ENCODE peak calls at places on chromosomes 5 and 9, in seven cellular contexts. A is OCI-LY7, N is HCT116, L is PC-9, X is neural progenitor cell, P is mesendoderm, J is Karpas-422. K is an unnamed sample.
A peak's percentile ranks its signal among the peaks of the same experiment; 100 is the strongest.

GRCh38 chr9:33414263-33414662 is 11.9 kb upstream of the AQP7 start:
- DNase-seq in A (no peak), L (no peak), P (no peak), N (no peak), X (no peak), J (no peak), K (no peak)

GRCh38 chr9:68462004-68462775 is 78.5 kb downstream of the TMEM252 start:
- DNase-seq in L (no peak), N (no peak), J (no peak), P (peak; percentile 27), A (no peak), X (peak; percentile 10), K (no peak)

GRCh38 chr5:112228672-112229071 is 190.4 kb downstream of the EPB41L4A start:
- DNase-seq in P (peak; percentile 45), L (peak; percentile 95), X (no peak), N (peak; percentile 36), J (no peak), A (no peak), K (peak; percentile 55)

GRCh38 chr5:149745944-149746326 is 15.8 kb downstream of the PPARGC1B start:
- DNase-seq in P (no peak), J (no peak), N (no peak), L (no peak), A (no peak), X (no peak), K (no peak)

GRCh38 chr9:125142560-125143376 is 560 bp downstream of the SCAI start:
- DNase-seq in X (peak; percentile 46), P (peak; percentile 20), L (no peak), J (peak; percentile 48), A (peak; percentile 57), N (no peak), K (no peak)

GRCh38 chr9:127224883-127225739 is 39.5 kb upstream of the GARNL3 start:
- DNase-seq in L (peak; percentile 67), A (peak; percentile 94), X (peak; percentile 99), N (peak; percentile 63), P (peak; percentile 92), J (peak; percentile 96), K (peak; percentile 100)

GRCh38 chr9:116901260-116901659 is 214.2 kb downstream of the TRIM32 start:
- DNase-seq in P (no peak), L (peak; percentile 79), A (no peak), X (no peak), N (no peak), J (peak; percentile 25), K (no peak)

GRCh38 chr9:78123808-78124207 is 92.2 kb upstream of the GNAQ start:
- DNase-seq in A (no peak), N (no peak), J (no peak), X (no peak), P (no peak), L (peak; percentile 8), K (no peak)

GRCh38 chr5:14510156-14510734 is 71.3 kb upstream of the OTULINL start:
- DNase-seq in A (peak; percentile 13), L (no peak), N (no peak), J (no peak), X (no peak), P (no peak), K (no peak)

GRCh38 chr9:136847065-136847826 is 2.0 kb upstream of the PHPT1 start:
- DNase-seq in J (peak; percentile 82), A (peak; percentile 20), L (peak; percentile 69), P (peak; percentile 92), X (peak; percentile 86), N (peak; percentile 63), K (no peak)

DNA sequence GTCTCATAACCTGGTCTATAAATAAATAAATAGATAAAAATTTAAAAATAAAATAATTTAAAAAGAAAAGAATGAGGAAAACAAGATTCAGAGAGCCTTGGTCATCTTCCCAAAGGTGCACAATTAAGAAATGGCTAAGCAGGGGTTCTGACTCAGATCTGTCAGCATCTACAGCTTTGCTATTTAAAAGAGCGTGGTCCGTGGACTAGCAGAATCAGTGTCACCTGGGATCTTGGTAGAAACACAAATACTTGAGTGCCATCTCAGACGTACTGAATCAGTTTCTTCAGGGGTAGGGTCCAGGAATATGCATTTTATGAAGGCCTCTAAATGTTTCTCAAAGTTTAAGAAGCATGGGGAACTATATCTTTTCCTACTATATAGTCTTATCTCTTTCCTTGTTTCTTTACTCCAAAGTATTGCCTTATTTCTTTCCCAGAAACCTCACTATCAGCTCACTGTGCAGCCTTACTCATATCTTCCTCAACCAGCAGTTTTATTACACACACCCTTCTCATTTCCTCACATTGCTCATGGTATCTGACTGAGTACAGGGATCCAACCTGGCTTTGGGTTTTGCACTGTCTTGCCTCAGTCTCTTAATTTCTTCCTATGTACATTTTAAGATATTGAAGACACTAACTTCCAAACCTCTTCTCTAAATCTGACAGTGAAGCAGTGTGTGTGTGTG is 58.6 kb downstream of the TMC1 start:
- DNase-seq in X (no peak), P (no peak), A (no peak), L (peak; percentile 38), J (no peak), N (no peak), K (no peak)
- H3K4me1 ChIP-seq in X (no peaks in the 10 kb centered on the region), P (no peaks in the 10 kb centered on the region), A (no peaks in the 10 kb centered on the region), L (peaks cover 74% of the 10 kb centered on the region), J (no peaks in the 10 kb centered on the region), N (peaks cover 76% of the 10 kb centered on the region), K (peaks cover 54% of the 10 kb centered on the region)

DNA sequence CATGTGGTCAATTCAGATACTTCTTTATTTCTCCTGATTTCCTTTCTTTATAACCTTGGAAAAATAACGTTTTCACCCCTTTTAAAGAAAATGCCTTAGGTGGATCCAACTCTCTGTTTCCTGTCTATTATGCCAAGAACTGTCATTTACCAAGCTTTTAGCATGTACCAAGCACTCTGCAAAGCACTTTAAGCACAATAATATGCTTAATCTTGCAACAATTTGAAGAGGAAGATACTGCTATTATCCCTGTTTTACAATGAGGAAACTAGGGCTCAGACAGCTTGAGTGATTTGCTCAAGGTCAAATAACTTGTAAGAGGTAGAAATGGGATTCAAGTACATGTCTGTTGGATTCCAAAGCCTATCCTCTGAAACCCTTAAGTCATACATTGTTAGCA is 224.8 kb upstream of the IL12B start:
- DNase-seq in P (no peak), N (no peak), J (no peak), X (no peak), A (no peak), L (no peak), K (no peak)
- H3K79me2 ChIP-seq in P (no peaks in the 10 kb centered on the region), N (no peaks in the 10 kb centered on the region), J (no peaks in the 10 kb centered on the region), X (no peaks in the 10 kb centered on the region), A (no peaks in the 10 kb centered on the region), L (no peaks in the 10 kb centered on the region), K (no peaks in the 10 kb centered on the region)

DNA sequence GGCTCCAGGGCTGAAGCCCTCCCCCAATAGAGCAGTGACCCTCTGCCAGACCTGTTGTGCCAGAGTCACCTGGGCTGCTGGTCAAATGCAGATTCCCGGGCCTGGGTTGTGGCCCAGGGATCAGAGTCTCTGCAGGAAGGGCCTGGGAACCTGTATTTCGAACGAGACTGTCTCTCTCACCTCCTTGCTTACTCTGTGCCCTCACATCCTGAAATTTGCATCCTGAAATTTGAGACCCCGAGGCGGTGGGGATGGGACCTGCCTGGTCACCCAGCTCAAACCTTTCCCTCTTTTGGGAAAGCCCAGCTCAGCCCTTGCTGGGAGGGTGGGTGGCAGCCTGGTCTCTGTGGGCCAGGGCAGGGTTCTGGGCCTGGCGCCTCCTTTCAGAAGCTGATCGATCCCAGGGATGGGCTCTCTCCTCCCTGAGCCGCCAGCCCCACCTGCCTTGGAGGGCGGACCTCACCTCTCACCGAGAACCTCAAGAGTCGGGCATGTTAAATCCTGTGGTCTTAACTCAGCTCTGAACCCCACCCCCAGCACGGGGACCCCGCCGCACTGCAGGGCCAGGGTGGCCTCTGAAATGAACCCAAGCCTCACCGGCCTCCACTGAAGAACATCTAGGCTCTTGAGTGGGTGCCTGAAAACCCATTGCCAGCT is 44.0 kb upstream of the IER5L start:
- DNase-seq in J (no peak), N (no peak), L (no peak), X (no peak), P (no peak), A (no peak), K (no peak)
- H3K4me1 ChIP-seq in J (peaks cover 11% of the 10 kb centered on the region), N (peaks cover 30% of the 10 kb centered on the region), L (peaks cover 15% of the 10 kb centered on the region), X (peaks cover 20% of the 10 kb centered on the region), P (peaks cover 3% of the 10 kb centered on the region), A (peaks cover 17% of the 10 kb centered on the region), K (peaks cover 6% of the 10 kb centered on the region)

GRCh38 chr5:36886791-36887190 is 10.2 kb downstream of the NIPBL start:
- DNase-seq in N (no peak), A (no peak), X (no peak), L (no peak), P (no peak), J (no peak), K (no peak)

GRCh38 chr5:36885149-36885548 is 8.6 kb downstream of the NIPBL start:
- DNase-seq in P (no peak), X (no peak), L (no peak), N (no peak), A (no peak), J (no peak), K (no peak)

GRCh38 chr5:36883894-36884462 is 7.4 kb downstream of the NIPBL start:
- DNase-seq in J (no peak), N (no peak), L (no peak), X (no peak), P (no peak), A (no peak), K (peak; percentile 38)

GRCh38 chr5:36887532-36887931 is 11.0 kb downstream of the NIPBL start:
- DNase-seq in L (peak; percentile 47), P (no peak), J (no peak), N (no peak), A (no peak), X (no peak), K (no peak)

DNA sequence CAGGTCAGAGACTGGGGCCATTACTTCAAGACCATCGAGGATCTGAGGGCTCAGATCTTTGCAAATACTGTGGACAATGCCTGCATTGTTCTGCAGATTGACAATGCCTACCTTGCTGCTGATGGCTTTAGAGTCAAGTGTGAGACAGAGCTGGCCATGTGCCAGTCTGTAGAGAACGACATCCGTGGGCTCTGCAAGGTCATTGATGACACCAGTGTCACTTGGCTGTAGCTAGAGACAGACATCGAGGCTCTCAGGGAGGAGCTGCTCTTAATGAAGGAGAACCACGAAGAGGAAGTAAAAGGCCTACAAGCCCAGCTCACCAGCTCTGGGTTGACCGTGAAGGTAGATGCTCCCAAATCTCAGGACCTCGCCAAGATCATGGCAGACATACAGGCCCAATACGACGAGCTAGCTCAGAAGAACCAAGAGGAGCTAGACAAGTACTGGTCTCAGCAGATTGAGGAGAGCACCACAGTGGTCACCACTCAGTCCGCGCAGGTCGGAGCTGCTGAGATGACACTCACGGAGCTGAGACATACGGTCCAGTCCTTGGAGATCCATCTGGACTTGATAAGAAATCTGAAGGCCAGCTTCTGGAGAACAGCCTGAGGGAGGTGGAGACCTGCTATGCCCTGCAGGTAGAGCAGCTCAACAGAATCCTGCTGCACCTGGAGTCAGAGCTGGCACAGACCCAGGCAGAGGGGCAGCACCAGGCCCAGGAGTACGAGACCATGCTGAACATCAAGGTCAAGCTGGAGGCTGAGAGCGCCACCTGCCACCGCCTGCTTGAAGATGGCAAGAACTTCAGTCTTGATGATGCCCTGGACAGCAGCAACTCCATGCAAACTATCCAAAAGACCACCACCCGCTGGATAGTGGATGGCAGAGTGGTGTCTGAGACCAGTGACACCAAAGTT is 9.3 kb downstream of the NIPBL start:
- DNase-seq in P (no peak), J (no peak), A (no peak), N (no peak), L (no peak), X (no peak), K (no peak)
- H3K79me2 ChIP-seq in P (peaks cover 51% of the 10 kb centered on the region), J (peaks cover 100% of the 10 kb centered on the region), A (peaks cover 100% of the 10 kb centered on the region), N (peaks cover 100% of the 10 kb centered on the region), L (peaks cover 100% of the 10 kb centered on the region), X (peaks cover 100% of the 10 kb centered on the region), K (peaks cover 99% of the 10 kb centered on the region)

DNA sequence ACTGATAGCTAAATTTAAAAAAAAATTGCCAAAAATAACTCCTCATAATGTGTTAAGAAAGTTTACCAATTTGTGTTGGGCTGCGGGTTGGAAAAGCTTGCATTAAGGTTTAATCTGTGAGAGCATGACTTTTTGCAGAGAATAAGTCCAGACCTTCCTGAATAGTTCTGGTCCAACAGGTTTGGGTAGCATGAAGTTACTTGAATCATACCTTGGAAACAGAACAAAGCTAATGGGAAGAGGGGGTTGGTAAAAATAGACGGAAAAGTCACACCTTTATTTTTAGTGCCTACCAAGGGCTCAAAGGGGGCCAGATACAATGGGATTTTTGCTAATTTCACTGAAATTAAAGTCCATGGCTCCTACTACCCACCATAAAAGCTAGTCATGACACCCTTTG is 17.1 kb upstream of the MATR3 start:
- DNase-seq in X (no peak), L (peak; percentile 82), N (no peak), J (no peak), P (no peak), A (no peak), K (no peak)
- H3K4me1 ChIP-seq in X (peaks cover 34% of the 10 kb centered on the region), L (peaks cover 64% of the 10 kb centered on the region), N (peaks cover 59% of the 10 kb centered on the region), J (peaks cover 45% of the 10 kb centered on the region), P (peaks cover 11% of the 10 kb centered on the region), A (peaks cover 71% of the 10 kb centered on the region), K (peaks cover 55% of the 10 kb centered on the region)

K was measured in osteoblast.